ENCODE peak calls at places on chromosomes 13 and 19, in five cellular contexts. H is GM23338, N is adrenal gland, U is AG09309, K is choroid plexus epithelial cell. X is an unnamed sample.

GRCh38 chr19:35116085-35116801 is 620 bp downstream of the FXYD3 start:
- DNase-seq in K (no peak), N (no peak), U (no peak), H (no peak), X (no peak)

GRCh38 chr13:68232351-68233130 is 1002.4 kb upstream of the PCDH9 start:
- DNase-seq in H (no peak), N (no peak), K (peak), U (no peak), X (peak)

GRCh38 chr13:23921451-23921888 is 24.2 kb upstream of the C1QTNF9B start:
- DNase-seq in U (peak), K (peak), N (no peak), H (peak), X (peak)

GRCh38 chr19:17112700-17113099 is 37.1 kb downstream of the MYO9B start:
- DNase-seq in U (no peak), N (peak), K (no peak), H (no peak), X (no peak)

GRCh38 chr19:8145969-8146368 is 3.4 kb downstream of the FBN3 start:
- DNase-seq in H (peak), K (no peak), U (no peak), N (no peak), X (peak)

GRCh38 chr13:40664100-40665060 is 2.1 kb downstream of the FOXO1 start:
- DNase-seq in U (no peak), K (peak), H (peak), N (peak), X (peak)

GRCh38 chr19:5967994-5968430 is 9.9 kb downstream of the RANBP3 start:
- DNase-seq in K (peak), U (peak), N (peak), H (peak), X (peak)

GRCh38 chr19:53864308-53864836 is 3.3 kb upstream of the MYADM start:
- DNase-seq in U (no peak), N (no peak), H (no peak), K (no peak), X (no peak)

GRCh38 chr13:80530902-80531301 is 190.0 kb upstream of the SPRY2 start:
- DNase-seq in U (no peak), K (no peak), H (no peak), N (no peak), X (no peak)

GRCh38 chr13:85408415-85408814 is 390.8 kb downstream of the SLITRK6 start:
- DNase-seq in H (no peak), K (no peak), U (no peak), N (no peak), X (no peak)

GRCh38 chr13:37753776-37754175 is 115.8 kb downstream of the TRPC4 start:
- DNase-seq in N (no peak), H (peak), U (no peak), K (no peak), X (peak)

GRCh38 chr13:30864352-30865130 is 41.5 kb upstream of the MEDAG start:
- DNase-seq in K (peak), N (no peak), U (peak), H (peak), X (peak)

GRCh38 chr13:110628952-110629701 is 13.8 kb downstream of the NAXD start:
- DNase-seq in K (peak), N (peak), H (no peak), U (no peak), X (no peak)
- H3K4me3 ChIP-seq in K (peak), N (no peak), H (no peak), U (no peak), X (no peak)

DNA sequence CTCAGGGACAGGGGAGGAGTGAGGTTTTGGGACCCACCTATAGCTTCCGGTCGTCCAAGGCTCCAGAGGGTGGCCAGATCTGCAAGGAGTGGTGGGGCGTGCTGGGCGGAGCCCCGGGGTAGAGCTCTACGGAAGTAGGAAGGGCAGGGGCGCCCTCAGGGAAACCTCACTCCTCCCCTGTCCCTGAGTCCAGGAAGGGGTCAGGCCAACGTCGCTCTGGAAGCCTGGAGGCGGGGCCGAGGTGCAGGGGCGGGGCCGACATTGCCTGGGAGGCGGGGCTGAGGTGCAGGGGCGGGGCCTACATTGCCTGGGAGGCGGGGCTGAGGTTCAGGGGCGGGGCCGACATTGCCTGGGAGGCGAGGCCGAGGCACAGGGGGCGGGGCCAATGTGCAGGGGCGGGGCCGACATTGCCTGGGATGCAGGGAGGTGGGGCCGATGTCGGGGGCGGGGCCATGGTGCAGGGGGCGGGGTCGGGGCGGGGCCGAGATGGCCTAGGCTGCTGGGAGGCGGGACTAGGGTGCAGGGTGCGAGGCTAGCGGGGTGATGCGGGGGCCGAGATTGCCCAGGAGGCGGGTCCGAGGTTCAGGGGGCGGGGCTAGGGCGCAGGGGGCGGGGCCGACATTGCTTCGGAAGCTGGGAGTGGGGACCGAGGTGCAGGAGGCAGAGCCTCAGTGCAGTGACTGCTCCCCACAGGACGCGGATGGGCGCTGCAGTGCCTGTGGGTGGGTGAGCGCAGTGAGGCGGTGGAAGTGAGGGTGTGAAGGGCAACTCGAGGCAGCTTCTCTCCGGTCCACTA is 4.9 kb upstream of the PALM start:
- DNase-seq in K (peak), H (peak), N (peak), U (no peak), X (peak)
- H3K4me3 ChIP-seq in K (peak), H (peak), N (no peak), U (no peak), X (no peak)

GRCh38 chr13:60370343-60370742 is 26.7 kb upstream of the TDRD3 start:
- DNase-seq in K (no peak), H (no peak), U (no peak), N (no peak), X (no peak)
- H3K4me3 ChIP-seq in K (no peak), H (no peak), U (no peak), N (no peak), X (no peak)

DNA sequence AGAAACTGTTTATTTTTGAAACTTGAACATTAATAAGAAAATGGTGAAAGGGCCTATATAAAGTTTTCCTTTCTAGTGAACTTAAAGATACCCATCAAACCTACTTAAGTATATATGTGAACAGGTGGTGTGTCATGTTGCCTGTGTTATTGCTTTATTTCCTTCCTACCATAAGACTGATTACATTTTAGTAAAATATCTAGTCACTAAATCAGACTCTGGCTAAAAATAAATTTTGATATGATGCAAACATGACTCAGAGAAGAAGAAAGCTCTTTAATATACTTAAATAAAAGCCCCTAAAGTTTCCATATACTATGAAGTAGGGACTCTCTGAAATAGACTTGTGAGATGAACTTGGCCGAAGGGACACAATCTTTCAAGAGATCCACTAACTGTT is 35.1 kb upstream of the FBXL3 start:
- DNase-seq in K (peak), N (no peak), H (no peak), U (no peak), X (no peak)
- H3K4me3 ChIP-seq in K (no peak), N (no peak), H (no peak), U (no peak), X (no peak)